ENCODE peak calls at places on chromosomes 11 and 22, in six cellular contexts. One of them, this sample, is unnamed.

GRCh38 chr11:120400564-120401364 is 64.6 kb downstream of the ARHGEF12 start:
- DNase-seq in heart left ventricle: no peak
- DNase-seq in mammary epithelial cell: peak; percentile 97
- DNase-seq in iPS DF 6.9: no peak
- DNase-seq in A673: peak; percentile 93
- DNase-seq in naive thymus-derived CD4-positive, alpha-beta T cell: no peak
- DNase-seq in this sample: no peak

GRCh38 chr22:42138122-42138770 is 7.6 kb upstream of the CYP2D6 start:
- DNase-seq in heart left ventricle: no peak
- DNase-seq in mammary epithelial cell: no peak
- DNase-seq in iPS DF 6.9: no peak
- DNase-seq in A673: no peak
- DNase-seq in naive thymus-derived CD4-positive, alpha-beta T cell: no peak
- DNase-seq in this sample: no peak

GRCh38 chr11:108128772-108129171 is 7.4 kb downstream of the ACAT1 start:
- DNase-seq in heart left ventricle: no peak
- DNase-seq in mammary epithelial cell: no peak
- DNase-seq in iPS DF 6.9: no peak
- DNase-seq in A673: no peak
- DNase-seq in naive thymus-derived CD4-positive, alpha-beta T cell: no peak
- DNase-seq in this sample: no peak

GRCh38 chr22:41256898-41257260 is 16.1 kb upstream of the CHADL start:
- DNase-seq in heart left ventricle: no peak
- DNase-seq in mammary epithelial cell: no peak
- DNase-seq in iPS DF 6.9: no peak
- DNase-seq in A673: no peak
- DNase-seq in naive thymus-derived CD4-positive, alpha-beta T cell: no peak
- DNase-seq in this sample: no peak

GRCh38 chr11:134837887-134838232 is 425.8 kb upstream of the B3GAT1 start:
- DNase-seq in heart left ventricle: no peak
- DNase-seq in mammary epithelial cell: no peak
- DNase-seq in iPS DF 6.9: no peak
- DNase-seq in A673: no peak
- DNase-seq in naive thymus-derived CD4-positive, alpha-beta T cell: no peak
- DNase-seq in this sample: no peak

GRCh38 chr11:103676413-103676812 is 360.0 kb upstream of the DDI1 start:
- DNase-seq in heart left ventricle: no peak
- DNase-seq in mammary epithelial cell: no peak
- DNase-seq in iPS DF 6.9: no peak
- DNase-seq in A673: peak; percentile 66
- DNase-seq in naive thymus-derived CD4-positive, alpha-beta T cell: no peak
- DNase-seq in this sample: no peak

GRCh38 chr11:134293119-134294113 is 17.2 kb downstream of the GLB1L3 start:
- DNase-seq in heart left ventricle: no peak
- DNase-seq in mammary epithelial cell: no peak
- DNase-seq in iPS DF 6.9: no peak
- DNase-seq in A673: no peak
- DNase-seq in naive thymus-derived CD4-positive, alpha-beta T cell: no peak
- DNase-seq in this sample: peak; percentile 29

GRCh38 chr11:62921201-62921572 is at the start of gene CHRM1:
- DNase-seq in heart left ventricle: no peak
- DNase-seq in mammary epithelial cell: no peak
- DNase-seq in iPS DF 6.9: no peak
- DNase-seq in A673: peak; percentile 48
- DNase-seq in naive thymus-derived CD4-positive, alpha-beta T cell: no peak
- DNase-seq in this sample: no peak

GRCh38 chr11:96869207-96869606 is 479.4 kb downstream of the JRKL start:
- DNase-seq in heart left ventricle: no peak
- DNase-seq in mammary epithelial cell: peak; percentile 20
- DNase-seq in iPS DF 6.9: no peak
- DNase-seq in A673: no peak
- DNase-seq in naive thymus-derived CD4-positive, alpha-beta T cell: no peak
- DNase-seq in this sample: no peak

GRCh38 chr11:130786987-130787688 is 129.1 kb downstream of the SNX19 start:
- DNase-seq in heart left ventricle: peak; percentile 29
- DNase-seq in mammary epithelial cell: peak; percentile 71
- DNase-seq in iPS DF 6.9: no peak
- DNase-seq in A673: no peak
- DNase-seq in naive thymus-derived CD4-positive, alpha-beta T cell: no peak
- DNase-seq in this sample: no peak

GRCh38 chr22:42844756-42845155 is 12.3 kb downstream of the ARFGAP3 start:
- DNase-seq in heart left ventricle: no peak
- DNase-seq in mammary epithelial cell: peak; percentile 80
- DNase-seq in iPS DF 6.9: no peak
- DNase-seq in A673: no peak
- DNase-seq in naive thymus-derived CD4-positive, alpha-beta T cell: no peak
- DNase-seq in this sample: no peak

GRCh38 chr22:37428649-37429586 is 1.6 kb upstream of the ELFN2 start:
- DNase-seq in heart left ventricle: no peak
- DNase-seq in mammary epithelial cell: no peak
- DNase-seq in iPS DF 6.9: no peak
- DNase-seq in A673: peak; percentile 72
- DNase-seq in naive thymus-derived CD4-positive, alpha-beta T cell: peak; percentile 63
- DNase-seq in this sample: peak; percentile 74

DNA sequence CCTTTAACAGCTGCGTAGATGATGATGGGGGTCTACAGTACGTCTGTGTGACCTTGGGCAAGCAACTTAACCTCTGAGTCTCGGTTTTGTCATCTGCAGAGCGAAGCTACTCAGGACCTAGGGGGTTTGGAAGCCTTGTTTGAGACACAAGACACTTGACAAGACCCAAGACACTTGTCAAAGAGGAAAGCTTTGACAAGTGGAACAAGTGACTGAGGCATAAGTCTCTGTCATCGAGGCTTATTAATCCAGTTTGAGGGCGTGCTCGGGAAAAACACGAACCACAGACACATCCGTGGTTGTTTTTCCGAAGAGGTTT is 732 bp upstream of the PC start:
- DNase-seq in heart left ventricle: no peak
- DNase-seq in mammary epithelial cell: no peak
- DNase-seq in iPS DF 6.9: no peak
- DNase-seq in A673: no peak
- DNase-seq in naive thymus-derived CD4-positive, alpha-beta T cell: no peak
- DNase-seq in this sample: no peak
- H3K4me1 ChIP-seq in heart left ventricle: peaks cover 16% of the 10 kb centered on the region
- H3K4me1 ChIP-seq in mammary epithelial cell: peaks cover 24% of the 10 kb centered on the region
- H3K4me1 ChIP-seq in iPS DF 6.9: peaks cover 2% of the 10 kb centered on the region
- H3K4me1 ChIP-seq in A673: peaks cover 19% of the 10 kb centered on the region
- H3K4me1 ChIP-seq in naive thymus-derived CD4-positive, alpha-beta T cell: peaks cover 8% of the 10 kb centered on the region
- H3K4me1 ChIP-seq in this sample: peaks cover 12% of the 10 kb centered on the region

GRCh38 chr22:49100764-49101163 is 726.9 kb downstream of the BRD1 start:
- DNase-seq in heart left ventricle: no peak
- DNase-seq in mammary epithelial cell: no peak
- DNase-seq in iPS DF 6.9: no peak
- DNase-seq in A673: no peak
- DNase-seq in naive thymus-derived CD4-positive, alpha-beta T cell: no peak
- DNase-seq in this sample: no peak
- H3K9me3 ChIP-seq in heart left ventricle: no peaks in the 10 kb centered on the region
- H3K9me3 ChIP-seq in mammary epithelial cell: peaks cover 52% of the 10 kb centered on the region
- H3K9me3 ChIP-seq in iPS DF 6.9: peaks cover 29% of the 10 kb centered on the region
- H3K9me3 ChIP-seq in A673: no peaks in the 10 kb centered on the region
- H3K9me3 ChIP-seq in naive thymus-derived CD4-positive, alpha-beta T cell: no peaks in the 10 kb centered on the region
- H3K9me3 ChIP-seq in this sample: no peaks in the 10 kb centered on the region

GRCh38 chr22:50246242-50247175 is 1.7 kb upstream of the TUBGCP6 start:
- DNase-seq in heart left ventricle: no peak
- DNase-seq in mammary epithelial cell: no peak
- DNase-seq in iPS DF 6.9: no peak
- DNase-seq in A673: no peak
- DNase-seq in naive thymus-derived CD4-positive, alpha-beta T cell: no peak
- DNase-seq in this sample: no peak
- H3K4me1 ChIP-seq in heart left ventricle: peaks cover 70% of the 10 kb centered on the region
- H3K4me1 ChIP-seq in mammary epithelial cell: peaks cover 33% of the 10 kb centered on the region
- H3K4me1 ChIP-seq in iPS DF 6.9: peaks cover 4% of the 10 kb centered on the region
- H3K4me1 ChIP-seq in A673: peaks cover 5% of the 10 kb centered on the region
- H3K4me1 ChIP-seq in naive thymus-derived CD4-positive, alpha-beta T cell: peaks cover 46% of the 10 kb centered on the region
- H3K4me1 ChIP-seq in this sample: peaks cover 19% of the 10 kb centered on the region

GRCh38 chr22:48616656-48617055 is 1211.0 kb downstream of the BRD1 start:
- DNase-seq in heart left ventricle: no peak
- DNase-seq in mammary epithelial cell: no peak
- DNase-seq in iPS DF 6.9: no peak
- DNase-seq in A673: no peak
- DNase-seq in naive thymus-derived CD4-positive, alpha-beta T cell: no peak
- DNase-seq in this sample: no peak

GRCh38 chr22:48619721-48620120 is 1208.0 kb downstream of the BRD1 start:
- DNase-seq in heart left ventricle: no peak
- DNase-seq in mammary epithelial cell: no peak
- DNase-seq in iPS DF 6.9: no peak
- DNase-seq in A673: no peak
- DNase-seq in naive thymus-derived CD4-positive, alpha-beta T cell: no peak
- DNase-seq in this sample: no peak

GRCh38 chr22:48615171-48616008 is 1212.3 kb downstream of the BRD1 start:
- DNase-seq in heart left ventricle: no peak
- DNase-seq in mammary epithelial cell: no peak
- DNase-seq in iPS DF 6.9: no peak
- DNase-seq in A673: no peak
- DNase-seq in naive thymus-derived CD4-positive, alpha-beta T cell: no peak
- DNase-seq in this sample: no peak

GRCh38 chr22:48621085-48621484 is 1206.6 kb downstream of the BRD1 start:
- DNase-seq in heart left ventricle: no peak
- DNase-seq in mammary epithelial cell: no peak
- DNase-seq in iPS DF 6.9: no peak
- DNase-seq in A673: no peak
- DNase-seq in naive thymus-derived CD4-positive, alpha-beta T cell: no peak
- DNase-seq in this sample: no peak

DNA sequence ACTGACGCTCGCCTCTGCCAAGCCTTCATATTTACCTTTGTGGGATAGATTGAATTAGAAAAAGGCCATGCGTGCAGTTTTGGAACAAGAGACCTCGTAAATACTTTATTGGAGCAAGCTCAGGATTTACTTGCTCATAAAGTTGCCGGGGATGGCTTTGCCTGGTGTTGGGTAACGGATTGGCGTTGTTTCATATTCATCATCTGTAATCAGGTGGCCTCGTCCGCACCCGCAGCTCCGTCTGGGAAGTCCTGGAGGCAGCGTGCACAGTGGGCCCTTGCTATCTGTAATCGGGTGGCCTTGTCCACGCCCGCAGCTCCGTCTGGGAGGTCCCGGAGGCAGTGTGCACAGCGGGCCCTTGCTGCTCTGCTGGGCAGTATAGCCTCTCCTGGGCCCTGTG is 1209.3 kb downstream of the BRD1 start:
- DNase-seq in heart left ventricle: no peak
- DNase-seq in mammary epithelial cell: no peak
- DNase-seq in iPS DF 6.9: no peak
- DNase-seq in A673: no peak
- DNase-seq in naive thymus-derived CD4-positive, alpha-beta T cell: no peak
- DNase-seq in this sample: no peak
- H3K9me3 ChIP-seq in heart left ventricle: no peaks in the 10 kb centered on the region
- H3K9me3 ChIP-seq in mammary epithelial cell: peaks cover 57% of the 10 kb centered on the region
- H3K9me3 ChIP-seq in iPS DF 6.9: peaks cover 31% of the 10 kb centered on the region
- H3K9me3 ChIP-seq in A673: no peaks in the 10 kb centered on the region
- H3K9me3 ChIP-seq in naive thymus-derived CD4-positive, alpha-beta T cell: no peaks in the 10 kb centered on the region
- H3K9me3 ChIP-seq in this sample: no peaks in the 10 kb centered on the region

DNA sequence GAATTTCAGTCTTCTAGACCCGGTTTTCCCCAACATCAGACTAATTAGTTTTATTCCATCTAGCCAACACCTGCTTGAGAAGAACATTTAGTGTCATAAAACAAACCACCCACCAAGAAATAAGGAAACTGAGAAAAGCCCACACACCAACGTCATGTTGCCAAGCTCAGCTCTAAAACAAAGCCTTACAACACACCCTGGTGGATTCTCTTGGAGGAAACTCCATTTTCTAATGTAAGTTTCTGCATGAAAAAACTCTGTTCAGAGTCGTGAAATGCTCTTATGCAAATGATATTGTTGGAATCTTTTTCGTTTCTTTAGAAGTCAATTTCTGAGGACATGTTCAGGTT is 105.0 kb upstream of the RAG2 start:
- DNase-seq in heart left ventricle: no peak
- DNase-seq in mammary epithelial cell: no peak
- DNase-seq in iPS DF 6.9: no peak
- DNase-seq in A673: peak; percentile 37
- DNase-seq in naive thymus-derived CD4-positive, alpha-beta T cell: no peak
- DNase-seq in this sample: no peak
- H3K4me1 ChIP-seq in heart left ventricle: peaks cover 3% of the 10 kb centered on the region
- H3K4me1 ChIP-seq in mammary epithelial cell: peaks cover 6% of the 10 kb centered on the region
- H3K4me1 ChIP-seq in iPS DF 6.9: peaks cover 3% of the 10 kb centered on the region
- H3K4me1 ChIP-seq in A673: peaks cover 15% of the 10 kb centered on the region
- H3K4me1 ChIP-seq in naive thymus-derived CD4-positive, alpha-beta T cell: no peaks in the 10 kb centered on the region
- H3K4me1 ChIP-seq in this sample: no peaks in the 10 kb centered on the region

GRCh38 chr11:71067753-71068152 is 184.6 kb downstream of the SHANK2 start:
- DNase-seq in heart left ventricle: no peak
- DNase-seq in mammary epithelial cell: no peak
- DNase-seq in iPS DF 6.9: no peak
- DNase-seq in A673: no peak
- DNase-seq in naive thymus-derived CD4-positive, alpha-beta T cell: no peak
- DNase-seq in this sample: no peak
- H3K9me3 ChIP-seq in heart left ventricle: no peaks in the 10 kb centered on the region
- H3K9me3 ChIP-seq in mammary epithelial cell: no peaks in the 10 kb centered on the region
- H3K9me3 ChIP-seq in iPS DF 6.9: no peaks in the 10 kb centered on the region
- H3K9me3 ChIP-seq in A673: no peaks in the 10 kb centered on the region
- H3K9me3 ChIP-seq in naive thymus-derived CD4-positive, alpha-beta T cell: no peaks in the 10 kb centered on the region
- H3K9me3 ChIP-seq in this sample: no peaks in the 10 kb centered on the region

DNA sequence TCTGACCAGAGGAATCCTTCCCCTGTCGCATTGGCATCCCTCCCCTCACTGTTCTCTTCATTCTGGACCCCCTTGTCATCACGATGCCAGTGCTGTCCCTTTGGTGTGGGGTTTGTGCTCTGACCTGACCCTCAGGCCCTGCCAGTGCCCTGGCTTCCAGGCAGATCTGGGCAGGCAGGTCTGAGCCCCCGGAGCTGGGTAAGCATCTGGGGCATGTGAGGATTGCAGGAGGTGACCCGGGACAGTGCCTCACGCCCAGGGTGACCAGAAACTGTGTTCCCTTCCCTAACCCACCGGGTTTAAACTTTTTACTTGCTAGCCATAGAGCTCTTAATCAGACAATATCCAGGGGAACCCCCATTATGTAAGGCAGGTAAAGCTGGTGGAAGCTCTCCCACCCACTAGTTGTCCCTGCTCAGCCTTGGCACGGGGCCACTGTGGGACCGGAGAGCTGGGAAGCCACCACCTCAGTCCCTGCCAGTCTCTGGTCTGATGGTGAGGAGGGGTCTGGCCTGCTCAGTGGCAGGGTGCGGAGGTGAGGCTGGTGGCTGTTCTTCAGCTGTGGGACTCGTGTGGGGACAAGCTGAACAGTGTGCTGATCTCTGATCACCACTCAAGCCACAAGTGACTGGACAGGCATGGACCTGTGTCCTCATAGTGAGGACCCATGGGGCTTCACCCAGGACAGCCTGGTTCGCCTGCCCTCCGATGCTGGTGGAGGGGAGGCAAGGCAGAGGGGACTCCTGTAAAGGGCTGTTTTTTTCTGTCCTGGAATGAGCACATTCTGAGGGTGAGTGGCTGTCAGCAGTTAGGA is 38.0 kb downstream of the BCR start:
- DNase-seq in heart left ventricle: no peak
- DNase-seq in mammary epithelial cell: no peak
- DNase-seq in iPS DF 6.9: no peak
- DNase-seq in A673: no peak
- DNase-seq in naive thymus-derived CD4-positive, alpha-beta T cell: no peak
- DNase-seq in this sample: no peak
- H3K4me1 ChIP-seq in heart left ventricle: peaks cover 95% of the 10 kb centered on the region
- H3K4me1 ChIP-seq in mammary epithelial cell: peaks cover 42% of the 10 kb centered on the region
- H3K4me1 ChIP-seq in iPS DF 6.9: peaks cover 23% of the 10 kb centered on the region
- H3K4me1 ChIP-seq in A673: peaks cover 43% of the 10 kb centered on the region
- H3K4me1 ChIP-seq in naive thymus-derived CD4-positive, alpha-beta T cell: peaks cover 21% of the 10 kb centered on the region
- H3K4me1 ChIP-seq in this sample: peaks cover 41% of the 10 kb centered on the region

GRCh38 chr11:70603064-70603755 is 204.9 kb downstream of the CTTN start:
- DNase-seq in heart left ventricle: no peak
- DNase-seq in mammary epithelial cell: peak; percentile 17
- DNase-seq in iPS DF 6.9: no peak
- DNase-seq in A673: no peak
- DNase-seq in naive thymus-derived CD4-positive, alpha-beta T cell: no peak
- DNase-seq in this sample: no peak
- H3K9me3 ChIP-seq in heart left ventricle: no peaks in the 10 kb centered on the region
- H3K9me3 ChIP-seq in mammary epithelial cell: no peaks in the 10 kb centered on the region
- H3K9me3 ChIP-seq in iPS DF 6.9: no peaks in the 10 kb centered on the region
- H3K9me3 ChIP-seq in A673: no peaks in the 10 kb centered on the region
- H3K9me3 ChIP-seq in naive thymus-derived CD4-positive, alpha-beta T cell: no peaks in the 10 kb centered on the region
- H3K9me3 ChIP-seq in this sample: no peaks in the 10 kb centered on the region

GRCh38 chr11:126380909-126381308 is 25.4 kb downstream of the ST3GAL4 start:
- DNase-seq in heart left ventricle: no peak
- DNase-seq in mammary epithelial cell: no peak
- DNase-seq in iPS DF 6.9: no peak
- DNase-seq in A673: no peak
- DNase-seq in naive thymus-derived CD4-positive, alpha-beta T cell: no peak
- DNase-seq in this sample: no peak
- H3K4me1 ChIP-seq in heart left ventricle: peaks cover 61% of the 10 kb centered on the region
- H3K4me1 ChIP-seq in mammary epithelial cell: peaks cover under 1% of the 10 kb centered on the region
- H3K4me1 ChIP-seq in iPS DF 6.9: no peaks in the 10 kb centered on the region
- H3K4me1 ChIP-seq in A673: peaks cover 5% of the 10 kb centered on the region
- H3K4me1 ChIP-seq in naive thymus-derived CD4-positive, alpha-beta T cell: no peaks in the 10 kb centered on the region
- H3K4me1 ChIP-seq in this sample: peaks cover 12% of the 10 kb centered on the region

This sample was measured in Caco-2.